ENCODE peak calls at places on chromosomes 1 and 21, in four cellular contexts. A, S, L and X are unnamed samples.

GRCh38 chr21:41933259-41934079 is 20.3 kb downstream of the C2CD2 start:
- DNase-seq in L (no peak), A (peak), S (no peak), X (peak)

GRCh38 chr1:9881838-9882249 is 28.2 kb downstream of the CTNNBIP1 start:
- DNase-seq in L (no peak), A (no peak), S (no peak), X (no peak)

GRCh38 chr1:187921426-187921825 is 1092.7 kb downstream of the PLA2G4A start:
- DNase-seq in A (no peak), L (no peak), S (no peak), X (no peak)

GRCh38 chr21:35189077-35189863 is 140.2 kb upstream of the RUNX1 start:
- DNase-seq in S (no peak), L (no peak), A (no peak), X (peak)

GRCh38 chr1:223245411-223245810 is 102.4 kb upstream of the TLR5 start:
- DNase-seq in L (no peak), A (no peak), S (no peak), X (no peak)

GRCh38 chr21:38032402-38032801 is 116.1 kb upstream of the KCNJ6 start:
- DNase-seq in S (no peak), L (no peak), A (no peak), X (no peak)

GRCh38 chr1:222387020-222387816 is 160.7 kb downstream of the HHIPL2 start:
- DNase-seq in A (no peak), S (peak), L (no peak), X (no peak)

GRCh38 chr1:229874609-229875008 is 192.4 kb upstream of the GALNT2 start:
- DNase-seq in L (no peak), S (no peak), A (no peak), X (no peak)

GRCh38 chr21:33394260-33394659 is 9.0 kb upstream of the IFNGR2 start:
- DNase-seq in A (peak), L (peak), S (no peak), X (no peak)

GRCh38 chr1:24540051-24540905 is 15.6 kb upstream of the NCMAP start:
- DNase-seq in A (no peak), S (no peak), L (no peak), X (no peak)

GRCh38 chr1:210332233-210332632 is 3.5 kb downstream of the HHAT start:
- DNase-seq in L (no peak), S (no peak), A (no peak), X (no peak)

GRCh38 chr1:36861380-36861779 is 172.9 kb downstream of the GRIK3 start:
- DNase-seq in L (no peak), A (no peak), S (peak), X (no peak)

GRCh38 chr21:38619865-38620513 is 121.7 kb upstream of the ERG start:
- DNase-seq in A (no peak), L (peak), S (no peak), X (peak)

GRCh38 chr1:9239622-9240401 is 5.2 kb downstream of the H6PD start:
- DNase-seq in L (peak), A (peak), S (peak), X (peak)

GRCh38 chr1:2633936-2634491 is 1.2 kb upstream of the MMEL1 start:
- DNase-seq in L (no peak), S (no peak), A (no peak), X (peak)

GRCh38 chr1:170959385-170959784 is 24.1 kb downstream of the MROH9 start:
- DNase-seq in A (no peak), S (no peak), L (no peak), X (no peak)

GRCh38 chr1:85692730-85693314 is 15.4 kb downstream of the ZNHIT6 start:
- DNase-seq in L (no peak), S (peak), A (no peak), X (no peak)

GRCh38 chr1:39538531-39539251 is 37.9 kb downstream of the PABPC4 start:
- DNase-seq in A (no peak), L (no peak), S (no peak), X (no peak)

GRCh38 chr1:97200627-97201026 is 479.0 kb downstream of the PTBP2 start:
- DNase-seq in A (no peak), S (no peak), L (no peak), X (no peak)

GRCh38 chr21:46324390-46325072 is 575 bp downstream of the PCNT start:
- DNase-seq in L (peak), A (peak), S (peak), X (peak)

GRCh38 chr1:116126281-116126680 is 15.1 kb downstream of the MAB21L3 start:
- DNase-seq in A (no peak), L (no peak), S (no peak), X (no peak)

GRCh38 chr1:241610056-241610815 is 29.9 kb downstream of the CHML start:
- DNase-seq in S (peak), A (no peak), L (no peak), X (no peak)

GRCh38 chr21:33402011-33402979 is 918 bp upstream of the IFNGR2 start:
- DNase-seq in L (peak), S (no peak), A (peak), X (peak)

GRCh38 chr1:57341721-57342120 is 82.1 kb downstream of the DAB1 start:
- DNase-seq in A (no peak), L (no peak), S (no peak), X (no peak)

GRCh38 chr21:34693192-34693810 is 24.5 kb downstream of the CLIC6 start:
- DNase-seq in L (peak), S (peak), A (no peak), X (no peak)

GRCh38 chr1:229478852-229479251 is 29.3 kb downstream of the NUP133 start:
- DNase-seq in A (no peak), S (no peak), L (no peak), X (no peak)

GRCh38 chr21:15539376-15539775 is 190.4 kb upstream of the USP25 start:
- DNase-seq in A (no peak), L (no peak), S (no peak), X (no peak)

GRCh38 chr1:39130297-39130696 is 74.2 kb upstream of the MACF1 start:
- DNase-seq in A (no peak), L (no peak), S (no peak), X (no peak)

GRCh38 chr1:201945863-201946223 is 505 bp downstream of the LMOD1 start:
- DNase-seq in A (no peak), S (no peak), L (no peak), X (no peak)

GRCh38 chr1:201944639-201945038 is 1.7 kb downstream of the LMOD1 start:
- DNase-seq in L (no peak), A (no peak), S (no peak), X (no peak)

GRCh38 chr1:201945157-201945556 is 1.2 kb downstream of the LMOD1 start:
- DNase-seq in A (no peak), L (no peak), S (peak), X (no peak)

GRCh38 chr1:201947697-201948008 is 1.3 kb upstream of the LMOD1 start:
- DNase-seq in A (no peak), S (peak), L (no peak), X (no peak)

DNA sequence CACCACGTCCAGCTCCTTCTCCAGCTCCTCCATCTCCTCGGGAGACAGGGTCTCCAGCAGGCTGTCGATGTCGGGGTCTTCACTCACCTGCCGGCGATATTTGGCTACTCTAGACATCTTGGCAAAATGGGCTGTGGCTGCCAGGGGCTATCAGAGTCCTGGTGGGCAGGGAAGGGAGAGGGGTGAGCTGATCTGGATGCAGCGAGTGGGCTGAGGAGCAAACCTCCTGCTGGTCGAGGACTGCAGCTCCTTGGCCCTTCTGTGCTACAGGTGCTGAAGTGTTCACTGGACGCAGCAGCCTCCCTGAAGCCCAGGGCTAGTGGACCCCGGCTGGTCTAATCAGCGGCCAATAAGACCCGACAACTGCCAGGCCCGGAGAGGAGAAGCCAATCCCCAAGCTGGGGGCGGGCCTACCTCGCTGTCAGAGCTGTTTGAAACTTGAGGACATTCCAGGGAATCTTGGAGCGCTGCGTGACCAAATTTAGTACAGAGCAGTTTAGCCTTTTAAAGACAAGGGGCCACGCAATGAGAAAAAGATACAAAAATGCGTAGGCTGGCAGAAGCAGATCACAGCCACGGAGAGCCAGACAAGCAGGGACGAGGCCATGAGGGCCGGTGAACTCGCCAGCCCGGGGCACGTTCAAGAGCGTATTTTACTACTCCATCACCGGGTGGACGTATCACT is at the start of gene LMOD1:
- DNase-seq in L (peak), S (peak), A (peak), X (peak)
- TF ChIP-seq EP300 in L (peak), S (no peak), A (peak), X (peak)

GRCh38 chr1:99591886-99592285 is 54.0 kb upstream of the PALMD start:
- DNase-seq in S (no peak), A (no peak), L (no peak), X (no peak)

GRCh38 chr1:99590578-99591209 is 55.2 kb upstream of the PALMD start:
- DNase-seq in L (no peak), S (peak), A (no peak), X (no peak)

GRCh38 chr1:99587008-99587407 is 58.9 kb upstream of the PALMD start:
- DNase-seq in A (no peak), L (no peak), S (no peak), X (no peak)

GRCh38 chr1:99594205-99594604 is 51.7 kb upstream of the PALMD start:
- DNase-seq in S (peak), A (no peak), L (no peak), X (no peak)

DNA sequence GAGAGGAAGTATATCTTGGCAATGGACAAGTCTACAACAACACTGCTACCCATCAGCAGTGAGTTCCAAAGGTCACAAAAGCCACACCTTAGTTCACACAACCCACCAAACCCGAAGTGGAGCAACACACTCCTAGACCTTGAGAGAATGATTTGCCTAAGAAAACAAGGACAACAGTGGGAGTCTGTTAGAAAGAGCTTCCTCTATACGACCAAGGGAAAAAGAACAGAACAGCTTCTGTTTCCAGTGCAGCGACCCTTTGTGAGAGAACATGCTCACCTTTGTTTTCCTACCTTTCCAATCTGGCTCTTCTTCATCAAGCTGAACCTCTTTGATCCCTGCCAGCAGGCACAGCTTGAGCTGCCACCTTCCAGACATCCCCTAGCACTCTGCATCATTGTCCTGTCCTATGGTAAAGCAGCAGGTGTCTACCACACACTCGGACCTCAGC is 56.7 kb upstream of the PALMD start:
- DNase-seq in L (no peak), S (no peak), A (no peak), X (no peak)
- TF ChIP-seq EP300 in L (no peak), S (no peak), A (no peak), X (no peak)

GRCh38 chr1:181152892-181153633 is 64.6 kb downstream of the IER5 start:
- DNase-seq in A (peak), S (peak), L (peak), X (peak)
- TF ChIP-seq EP300 in A (peak), S (peak), L (peak), X (peak)

DNA sequence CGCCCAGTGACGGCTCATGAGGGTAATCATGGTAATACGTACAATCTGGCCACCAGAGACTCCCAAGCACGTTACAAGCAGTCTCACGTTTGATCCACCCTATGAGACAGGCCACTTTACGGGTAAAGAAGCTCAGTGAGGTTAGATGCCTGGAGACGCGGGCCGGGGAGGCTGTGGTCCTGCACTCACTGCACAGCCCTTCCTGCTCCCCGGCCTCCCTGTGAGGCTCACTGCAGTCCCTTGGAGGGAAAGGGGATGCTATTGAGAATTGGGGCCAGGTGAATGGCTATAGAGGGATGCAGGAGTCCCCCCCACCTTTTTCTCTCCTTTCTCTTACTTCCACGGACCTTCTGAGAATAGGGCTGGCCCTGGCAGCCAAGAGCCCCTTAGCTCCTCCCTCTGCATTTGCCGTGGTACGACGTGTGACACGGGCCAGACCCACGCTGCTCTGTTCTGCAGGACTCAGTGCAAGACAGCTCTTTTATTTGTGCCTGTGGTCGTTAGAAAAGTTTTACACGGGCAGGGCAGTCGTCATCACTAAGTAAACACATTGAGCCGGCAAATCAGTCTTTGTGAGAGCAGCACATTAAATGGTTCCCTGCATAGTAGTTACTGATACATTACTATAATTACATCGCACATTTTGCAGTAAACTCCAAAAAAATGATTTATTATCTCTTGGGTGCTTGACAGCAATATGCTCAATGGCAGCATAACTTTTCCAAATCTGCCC is 18.8 kb downstream of the KIF26B start:
- DNase-seq in L (no peak), S (no peak), A (peak), X (no peak)
- TF ChIP-seq EP300 in L (no peak), S (no peak), A (no peak), X (no peak)

DNA sequence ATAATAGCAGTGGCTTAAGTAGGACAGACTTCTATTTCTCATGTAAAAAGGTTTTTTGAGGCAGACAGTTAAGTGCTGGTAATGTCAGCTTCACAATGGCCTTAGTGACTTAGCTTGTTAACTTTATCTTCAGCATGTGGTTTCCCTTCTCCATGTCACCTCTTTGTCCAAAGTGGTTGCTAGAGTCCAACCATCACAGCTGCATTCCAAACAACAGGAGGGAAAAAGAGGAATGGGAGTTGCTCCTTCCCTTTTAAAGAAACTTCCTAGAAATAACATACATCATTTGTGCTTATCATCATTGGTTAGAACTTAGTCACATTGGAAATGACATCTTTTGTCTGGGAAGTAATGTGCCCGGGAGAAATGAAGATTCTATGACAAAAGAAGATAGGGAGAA is 9.9 kb downstream of the GSTM5 start:
- DNase-seq in A (no peak), L (no peak), S (no peak), X (no peak)
- TF ChIP-seq EP300 in A (no peak), L (no peak), S (no peak), X (no peak)

GRCh38 chr1:172640146-172640545 is 18.8 kb upstream of the FASLG start:
- DNase-seq in L (no peak), S (no peak), A (no peak), X (no peak)

GRCh38 chr1:172641492-172641891 is 17.4 kb upstream of the FASLG start:
- DNase-seq in L (no peak), A (no peak), S (no peak), X (no peak)

GRCh38 chr1:172638885-172639831 is 19.7 kb upstream of the FASLG start:
- DNase-seq in L (no peak), A (no peak), S (no peak), X (no peak)

GRCh38 chr1:172637522-172637921 is 21.4 kb upstream of the FASLG start:
- DNase-seq in A (no peak), L (no peak), S (peak), X (no peak)

DNA sequence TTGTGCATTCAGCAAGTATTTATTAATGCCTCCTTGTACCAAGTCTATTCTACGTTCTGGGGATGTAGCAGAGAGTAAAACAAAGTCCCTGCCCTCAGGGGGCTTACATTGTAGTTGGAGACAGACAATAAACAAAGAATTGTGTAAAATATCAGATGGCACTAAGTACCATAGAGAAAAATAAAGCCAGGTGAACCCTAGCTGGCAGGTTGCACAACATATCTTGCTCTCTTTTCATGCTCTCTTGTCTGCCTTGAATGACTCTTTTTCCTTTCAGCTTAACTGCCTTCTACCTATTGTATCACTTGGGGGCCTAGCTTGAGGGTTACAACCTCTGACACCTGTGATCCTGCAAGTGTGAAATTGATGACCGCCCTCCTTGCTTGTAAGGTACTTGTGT is 20.7 kb upstream of the FASLG start:
- DNase-seq in S (no peak), A (no peak), L (no peak), X (no peak)
- TF ChIP-seq EP300 in S (no peak), A (no peak), L (no peak), X (no peak)

GRCh38 chr21:43345046-43345745 is 81.7 kb downstream of the SIK1 start:
- DNase-seq in A (no peak), S (no peak), L (no peak), X (no peak)

GRCh38 chr21:43342301-43342881 is 84.5 kb downstream of the SIK1 start:
- DNase-seq in A (no peak), S (no peak), L (no peak), X (no peak)

GRCh38 chr21:43341349-43342163 is 85.4 kb downstream of the SIK1 start:
- DNase-seq in S (no peak), A (no peak), L (no peak), X (no peak)

GRCh38 chr21:43343992-43344886 is 82.7 kb downstream of the SIK1 start:
- DNase-seq in L (no peak), S (no peak), A (no peak), X (no peak)

GRCh38 chr21:43343095-43343991 is 83.6 kb downstream of the SIK1 start:
- DNase-seq in L (no peak), A (no peak), S (no peak), X (no peak)
- TF ChIP-seq EP300 in L (no peak), A (no peak), S (no peak), X (no peak)

DNA sequence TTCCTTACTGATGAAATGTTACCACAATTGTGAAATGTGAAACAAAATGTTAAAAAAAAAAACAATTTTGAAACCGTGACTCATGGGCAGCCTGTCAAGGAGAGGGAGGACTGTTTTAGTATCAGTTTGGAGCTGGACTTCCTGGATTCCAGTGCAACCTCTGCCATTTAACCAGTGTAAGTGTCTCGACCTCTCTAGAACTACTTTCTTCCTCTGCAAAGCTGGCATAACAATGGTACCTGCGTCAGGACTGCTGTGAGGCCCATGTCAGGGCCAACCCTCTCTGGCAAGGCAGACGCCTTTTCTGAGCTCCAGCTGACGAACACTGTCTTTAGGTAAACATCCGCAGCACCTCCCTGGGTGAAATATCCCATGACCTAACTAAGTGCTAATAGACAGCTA is 20.9 kb downstream of the URB1 start:
- DNase-seq in L (peak), S (no peak), A (peak), X (peak)
- TF ChIP-seq EP300 in L (peak), S (no peak), A (no peak), X (no peak)

GRCh38 chr1:244449936-244450508 is 1.7 kb downstream of the ADSS2 start:
- DNase-seq in S (peak), L (no peak), A (no peak), X (no peak)
- TF ChIP-seq EP300 in S (no peak), L (no peak), A (no peak), X (no peak)